ENCODE peak calls at places on chromosomes 16 and 17, in four cellular contexts. N is GM12878, D is SK-N-SH, Y is K562. B is an unnamed sample.

GRCh38 chr17:5011928-5012327 is 14.2 kb downstream of the KIF1C start:
- DNase-seq in N (peak), D (no peak), Y (no peak), B (no peak)

GRCh38 chr17:56505154-56505756 is 88.2 kb upstream of the NOG start:
- DNase-seq in N (no peak), D (no peak), Y (no peak), B (no peak)

GRCh38 chr17:57589151-57590034 is 155.7 kb downstream of the CCDC182 start:
- DNase-seq in N (no peak), D (no peak), Y (no peak), B (no peak)

GRCh38 chr17:66711936-66712335 is 123.0 kb upstream of the CACNG5 start:
- DNase-seq in N (no peak), D (no peak), Y (peak), B (no peak)

GRCh38 chr16:75624921-75625334 is 1.8 kb upstream of the ADAT1 start:
- DNase-seq in N (no peak), D (no peak), Y (peak), B (no peak)

GRCh38 chr17:9001539-9001938 is 19.8 kb upstream of the NTN1 start:
- DNase-seq in N (no peak), D (no peak), Y (no peak), B (no peak)

GRCh38 chr17:78086740-78087139 is 41.8 kb downstream of the TMC6 start:
- DNase-seq in N (no peak), D (no peak), Y (no peak), B (no peak)

GRCh38 chr17:12730931-12731521 is 58.3 kb upstream of the ARHGAP44 start:
- DNase-seq in N (no peak), D (no peak), Y (no peak), B (peak)

GRCh38 chr17:47808830-47809480 is 12.6 kb downstream of the OSBPL7 start:
- DNase-seq in N (no peak), D (no peak), Y (no peak), B (no peak)

GRCh38 chr16:54446639-54447038 is 160.1 kb upstream of the IRX3 start:
- DNase-seq in N (no peak), D (no peak), Y (no peak), B (no peak)

GRCh38 chr16:22264786-22265185 is 32.4 kb upstream of the POLR3E start:
- DNase-seq in N (no peak), D (peak), Y (no peak), B (no peak)

GRCh38 chr16:8655184-8655717 is 19.2 kb upstream of the ABAT start:
- DNase-seq in N (peak), D (no peak), Y (peak), B (peak)

GRCh38 chr17:39538875-39539274 is 68.8 kb downstream of the NEUROD2 start:
- DNase-seq in N (no peak), D (no peak), Y (no peak), B (no peak)

GRCh38 chr16:17468611-17469010 is 2.1 kb downstream of the XYLT1 start:
- DNase-seq in N (no peak), D (no peak), Y (no peak), B (no peak)

GRCh38 chr16:86789621-86790051 is 211.3 kb downstream of the FOXL1 start:
- DNase-seq in N (no peak), D (no peak), Y (no peak), B (no peak)

GRCh38 chr17:35238817-35239216 is 4.1 kb upstream of the SLFN5 start:
- DNase-seq in N (no peak), D (no peak), Y (no peak), B (no peak)

GRCh38 chr17:986322-986929 is 6.8 kb upstream of the NXN start:
- DNase-seq in N (no peak), D (no peak), Y (no peak), B (no peak)

GRCh38 chr17:77772461-77772897 is 186.0 kb upstream of the TNRC6C start:
- DNase-seq in N (no peak), D (peak), Y (peak), B (peak)

GRCh38 chr17:77841742-77842141 is 116.8 kb upstream of the TNRC6C start:
- DNase-seq in N (no peak), D (no peak), Y (no peak), B (no peak)

GRCh38 chr17:31393749-31394146 is 2.3 kb downstream of the RAB11FIP4 start:
- DNase-seq in N (no peak), D (no peak), Y (no peak), B (no peak)

GRCh38 chr17:60163108-60163784 is 13.5 kb downstream of the CA4 start:
- DNase-seq in N (no peak), D (peak), Y (no peak), B (no peak)

GRCh38 chr16:65884018-65884417 is 482.5 kb upstream of the CDH5 start:
- DNase-seq in N (no peak), D (no peak), Y (no peak), B (no peak)

GRCh38 chr17:38693700-38694329 is 11.3 kb upstream of the MLLT6 start:
- DNase-seq in N (no peak), D (peak), Y (no peak), B (no peak)

GRCh38 chr17:18203308-18203707 is 19.7 kb downstream of the ALKBH5 start:
- DNase-seq in N (no peak), D (no peak), Y (no peak), B (no peak)

GRCh38 chr17:43917348-43918025 is 10.2 kb upstream of the MPP2 start:
- DNase-seq in N (no peak), D (no peak), Y (peak), B (peak)

GRCh38 chr17:66422181-66422580 is 119.8 kb downstream of the PRKCA start:
- DNase-seq in N (no peak), D (no peak), Y (no peak), B (no peak)

GRCh38 chr17:33452797-33453196 is 159.7 kb upstream of the ASIC2 start:
- DNase-seq in N (no peak), D (no peak), Y (no peak), B (no peak)

GRCh38 chr17:38333635-38334295 is 10.0 kb downstream of the GPR179 start:
- DNase-seq in N (no peak), D (peak), Y (peak), B (peak)

DNA sequence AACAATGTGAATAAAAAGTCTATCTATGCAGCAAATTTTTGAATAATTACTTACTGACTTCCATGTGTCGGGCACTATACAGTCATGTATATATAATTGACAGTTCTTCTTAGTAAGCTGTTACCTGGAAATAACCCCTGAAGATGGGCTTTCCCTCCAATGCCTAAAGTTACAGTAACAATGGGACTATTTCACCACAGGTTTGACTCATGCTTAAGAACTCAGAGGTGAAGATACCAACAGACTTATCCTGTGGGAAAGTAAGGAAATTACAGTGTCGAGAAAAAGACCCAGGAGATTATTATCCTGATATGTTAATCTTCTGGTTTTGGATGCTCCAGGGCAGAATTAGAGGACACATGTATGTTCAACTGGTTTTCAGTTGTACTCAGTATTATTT is 601.5 kb upstream of the SOX9 start:
- DNase-seq in N (no peak), D (no peak), Y (no peak), B (no peak)
- TF ChIP-seq USF1 in N (no peak), D (no peak), Y (no peak), B (no peak)

DNA sequence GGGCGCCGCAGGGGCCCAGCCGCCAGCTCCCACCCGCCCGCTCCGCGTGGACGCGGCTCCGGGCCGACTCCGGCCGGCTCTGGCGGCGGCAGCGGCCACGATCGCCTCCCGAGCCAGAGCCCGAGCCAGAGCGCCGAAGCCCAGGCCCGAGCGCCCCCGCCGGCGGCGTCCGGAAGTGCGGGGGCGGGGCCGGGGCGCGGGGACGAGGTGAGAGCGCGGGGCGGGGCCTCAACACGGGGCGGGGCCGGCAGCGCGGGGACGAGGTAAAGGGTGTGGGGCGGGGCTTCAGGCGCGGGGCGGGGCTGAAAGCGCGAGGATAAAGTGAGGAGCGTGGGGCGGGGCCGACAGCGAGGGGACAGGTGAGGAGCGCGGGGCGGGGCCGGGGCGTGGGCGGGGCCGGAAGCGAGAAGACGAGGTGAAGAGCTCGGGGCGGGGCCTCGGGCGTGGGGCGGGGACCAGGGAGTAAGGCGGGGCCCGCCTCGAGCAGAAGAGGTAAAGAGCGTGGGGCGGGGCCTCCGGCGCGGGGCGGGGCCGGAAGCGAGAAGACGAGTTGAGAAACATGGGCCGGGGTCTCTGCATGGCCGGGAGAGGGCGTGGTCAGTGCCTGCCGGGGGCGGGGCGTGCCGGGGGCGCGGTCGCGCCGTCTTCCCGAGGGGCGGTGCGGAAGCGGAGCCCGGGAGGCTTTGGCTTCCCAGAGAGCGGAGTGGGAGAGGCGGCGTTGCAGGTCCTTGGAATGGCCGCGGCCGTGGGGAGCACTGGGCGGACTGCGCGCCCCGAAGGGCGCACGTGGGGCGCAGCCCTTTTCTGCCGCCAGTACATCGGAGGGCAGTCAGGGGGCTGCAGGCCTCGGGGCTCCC is at the start of gene AXIN1:
- DNase-seq in N (peak), D (peak), Y (peak), B (peak)
- TF ChIP-seq CTCF in N (peak), D (peak), Y (peak), B (peak)

GRCh38 chr16:28324887-28325279 is 32.6 kb downstream of the SBK1 start:
- DNase-seq in N (no peak), D (no peak), Y (no peak), B (no peak)
- TF ChIP-seq USF1 in N (no peak), D (no peak), Y (no peak), B (no peak)

GRCh38 chr17:29616300-29617048 is 6.2 kb downstream of the CORO6 start:
- DNase-seq in N (no peak), D (no peak), Y (no peak), B (no peak)

GRCh38 chr17:29617481-29618271 is 5.0 kb downstream of the CORO6 start:
- DNase-seq in N (peak), D (no peak), Y (peak), B (peak)

GRCh38 chr17:29618272-29619065 is 4.2 kb downstream of the CORO6 start:
- DNase-seq in N (no peak), D (no peak), Y (no peak), B (no peak)

GRCh38 chr17:29615492-29616299 is 7.0 kb downstream of the CORO6 start:
- DNase-seq in N (no peak), D (peak), Y (peak), B (peak)

DNA sequence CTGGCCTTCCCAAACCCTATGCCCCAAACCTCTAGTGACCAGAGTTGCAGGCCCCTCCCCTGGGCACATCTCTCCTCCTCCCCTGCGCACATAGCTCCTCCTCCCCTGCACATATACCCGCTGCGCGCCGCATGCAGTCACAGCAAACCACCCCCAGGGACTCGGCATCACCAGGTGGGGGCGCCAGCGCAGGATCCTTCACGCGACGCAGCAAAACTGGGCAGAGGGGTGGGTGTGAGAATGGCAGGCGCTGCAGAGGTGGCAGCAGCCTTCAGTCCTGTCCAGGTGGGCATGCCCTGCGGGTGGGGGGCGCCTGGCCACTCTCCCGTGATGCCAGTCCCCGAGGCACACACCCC is 5.6 kb downstream of the CORO6 start:
- DNase-seq in N (no peak), D (peak), Y (peak), B (peak)
- TF ChIP-seq CTCF in N (peak), D (peak), Y (peak), B (peak)

GRCh38 chr16:11621920-11622651 is 35.4 kb upstream of the LITAF start:
- DNase-seq in N (no peak), D (peak), Y (no peak), B (no peak)

GRCh38 chr16:11620243-11621003 is 33.7 kb upstream of the LITAF start:
- DNase-seq in N (no peak), D (no peak), Y (no peak), B (no peak)

GRCh38 chr16:11619327-11619851 is 32.7 kb upstream of the LITAF start:
- DNase-seq in N (peak), D (no peak), Y (no peak), B (no peak)

GRCh38 chr16:11624205-11624604 is 37.5 kb upstream of the LITAF start:
- DNase-seq in N (no peak), D (no peak), Y (peak), B (no peak)

GRCh38 chr16:11621539-11621919 is 34.8 kb upstream of the LITAF start:
- DNase-seq in N (no peak), D (no peak), Y (no peak), B (no peak)
- TF ChIP-seq USF1 in N (no peak), D (no peak), Y (no peak), B (no peak)

GRCh38 chr16:720507-720989 is 398 bp upstream of the ANTKMT start:
- DNase-seq in N (no peak), D (peak), Y (peak), B (peak)
- TF ChIP-seq CTCF in N (peak), D (peak), Y (peak), B (no peak)

DNA sequence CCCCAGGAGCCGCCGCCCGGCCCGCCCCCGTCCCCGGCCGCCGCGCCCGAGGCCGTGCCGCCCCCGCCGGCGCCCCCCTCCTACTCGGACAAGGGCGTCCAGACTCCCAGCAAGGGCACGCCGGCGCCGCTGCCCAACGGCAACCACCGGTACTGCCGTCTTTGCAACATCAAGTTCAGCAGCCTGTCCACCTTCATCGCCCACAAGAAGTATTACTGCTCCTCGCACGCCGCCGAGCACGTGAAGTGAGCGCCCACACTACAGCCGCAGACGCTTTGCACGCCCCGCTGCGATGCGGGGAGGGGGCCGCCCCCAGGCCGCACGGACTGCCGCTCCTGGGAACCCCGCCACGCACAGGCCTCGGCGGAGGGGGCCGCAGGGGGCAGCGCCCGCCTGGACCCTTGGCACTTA is 35.5 kb upstream of the ZC3H18 start:
- DNase-seq in N (no peak), D (no peak), Y (no peak), B (peak)
- TF ChIP-seq USF1 in N (no peak), D (no peak), Y (no peak), B (no peak)

GRCh38 chr16:89972244-89973234 is 24.0 kb downstream of the DEF8 start:
- DNase-seq in N (no peak), D (peak), Y (peak), B (peak)
- TF ChIP-seq CTCF in N (no peak), D (no peak), Y (no peak), B (no peak)

GRCh38 chr16:1298406-1298805 is 11.0 kb upstream of the UBE2I start:
- DNase-seq in N (no peak), D (no peak), Y (no peak), B (no peak)

GRCh38 chr16:1300664-1301476 is 8.6 kb upstream of the UBE2I start:
- DNase-seq in N (no peak), D (peak), Y (peak), B (peak)

GRCh38 chr16:1299868-1300203 is 9.6 kb upstream of the UBE2I start:
- DNase-seq in N (no peak), D (no peak), Y (no peak), B (no peak)

GRCh38 chr16:1297413-1297773 is 12.0 kb upstream of the UBE2I start:
- DNase-seq in N (no peak), D (no peak), Y (no peak), B (no peak)

GRCh38 chr16:1299012-1299867 is 10.2 kb upstream of the UBE2I start:
- DNase-seq in N (no peak), D (no peak), Y (peak), B (no peak)
- TF ChIP-seq USF1 in N (no peak), D (no peak), Y (peak), B (no peak)

GRCh38 chr17:40614431-40615294 is 33.0 kb downstream of the SMARCE1 start:
- DNase-seq in N (no peak), D (no peak), Y (no peak), B (no peak)

GRCh38 chr17:40616592-40616991 is 31.0 kb downstream of the SMARCE1 start:
- DNase-seq in N (no peak), D (no peak), Y (no peak), B (no peak)

GRCh38 chr17:40615989-40616476 is 31.6 kb downstream of the SMARCE1 start:
- DNase-seq in N (no peak), D (no peak), Y (no peak), B (no peak)

GRCh38 chr17:40613755-40614154 is 33.9 kb downstream of the SMARCE1 start:
- DNase-seq in N (no peak), D (no peak), Y (no peak), B (no peak)

GRCh38 chr17:40615295-40615988 is 32.2 kb downstream of the SMARCE1 start:
- DNase-seq in N (peak), D (peak), Y (peak), B (peak)
- TF ChIP-seq CTCF in N (peak), D (peak), Y (peak), B (no peak)

B was measured in WTC11.